ENCODE peak calls at places on chromosomes 1 and 21, in five cellular contexts. D, E, J, B and L are unnamed samples.
A peak's percentile ranks its signal among the peaks of the same experiment; 100 is the strongest.

GRCh38 chr21:45532826-45533730 is 9.2 kb downstream of the SLC19A1 start:
- DNase-seq in D (no peak), E (peak; percentile 11), J (no peak), B (no peak), L (no peak)

GRCh38 chr1:111515291-111516007 is 12.0 kb upstream of the ADORA3 start:
- DNase-seq in D (no peak), E (peak; percentile 35), J (no peak), B (no peak), L (no peak)

GRCh38 chr1:245301921-245302320 is 147.1 kb downstream of the KIF26B start:
- DNase-seq in D (no peak), E (no peak), J (no peak), B (no peak), L (no peak)

GRCh38 chr1:6000444-6001288 is 8.4 kb upstream of the NPHP4 start:
- DNase-seq in D (no peak), E (no peak), J (no peak), B (no peak), L (no peak)

GRCh38 chr1:13778431-13778830 is 78.4 kb downstream of the PRDM2 start:
- DNase-seq in D (no peak), E (no peak), J (no peak), B (no peak), L (no peak)

GRCh38 chr1:92980732-92981647 is 19.7 kb upstream of the DIPK1A start:
- DNase-seq in D (no peak), E (no peak), J (no peak), B (peak; percentile 20), L (peak; percentile 47)

GRCh38 chr1:105652109-105652508 is 1404.4 kb upstream of the PRMT6 start:
- DNase-seq in D (no peak), E (no peak), J (no peak), B (no peak), L (no peak)

GRCh38 chr1:84998642-84999280 is 1.8 kb upstream of the MCOLN2 start:
- DNase-seq in D (no peak), E (no peak), J (no peak), B (peak; percentile 52), L (no peak)

GRCh38 chr1:212557739-212558664 is 50.6 kb upstream of the ATF3 start:
- DNase-seq in D (peak; percentile 40), E (peak; percentile 71), J (no peak), B (no peak), L (no peak)

DNA sequence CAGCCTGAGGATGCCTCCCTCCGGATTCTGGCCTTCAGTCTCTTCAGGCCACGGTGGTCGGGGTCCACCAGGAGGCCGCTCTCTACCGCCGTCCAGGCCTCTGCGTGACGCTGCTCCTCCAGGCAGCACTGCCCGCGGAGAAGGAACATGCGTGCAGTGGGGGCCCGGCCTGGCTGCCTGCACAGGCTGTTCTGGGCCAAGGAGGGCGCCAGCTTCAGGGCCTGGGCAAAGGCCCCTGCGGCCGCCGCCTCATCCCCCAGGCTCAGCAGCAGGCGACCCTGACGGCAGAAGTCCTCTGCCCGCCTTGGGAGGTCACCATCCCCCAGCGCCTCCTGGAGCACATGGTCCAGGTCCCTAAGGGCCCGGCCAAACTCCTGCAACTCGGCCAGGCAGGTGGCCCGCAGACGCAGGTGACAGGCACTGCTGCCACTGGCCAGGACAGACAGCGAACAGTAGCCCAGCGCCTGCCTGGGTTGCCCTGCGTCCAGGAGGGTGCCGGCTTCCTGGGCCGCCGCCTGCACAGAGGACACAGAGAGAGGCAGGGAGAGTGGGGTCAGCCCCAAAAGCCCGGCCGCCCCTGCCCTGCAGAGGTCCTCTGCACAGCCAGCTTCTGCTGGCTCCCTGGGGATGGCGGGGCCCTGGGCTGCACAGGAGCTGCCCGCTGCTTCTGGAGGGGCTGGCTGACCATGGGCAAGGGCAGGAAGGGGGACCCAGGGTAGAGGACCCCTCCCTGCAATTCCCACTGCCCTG is 8.7 kb upstream of the MMEL1 start:
- DNase-seq in D (no peak), E (no peak), J (no peak), B (no peak), L (no peak)
- H3K4me3 ChIP-seq in D (peak overlapping the region; percentile 79), E (no peak overlapping the region), J (peak overlapping the region; percentile 96), B (peak overlapping the region; percentile 95), L (peak overlapping the region; percentile 90)

GRCh38 chr1:177921590-177921989 is 48.3 kb downstream of the SEC16B start:
- DNase-seq in D (no peak), E (no peak), J (no peak), B (no peak), L (no peak)
- H3K4me3 ChIP-seq in D (no peak overlapping the region), E (no peak overlapping the region), J (no peak overlapping the region), B (no peak overlapping the region), L (no peak overlapping the region)

GRCh38 chr1:207866471-207867135 is 44.3 kb downstream of the CD34 start:
- DNase-seq in D (no peak), E (peak; percentile 49), J (no peak), B (no peak), L (no peak)
- H3K4me3 ChIP-seq in D (no peak overlapping the region), E (no peak overlapping the region), J (no peak overlapping the region), B (peak overlapping the region; percentile 66), L (peak overlapping the region; percentile 80)

DNA sequence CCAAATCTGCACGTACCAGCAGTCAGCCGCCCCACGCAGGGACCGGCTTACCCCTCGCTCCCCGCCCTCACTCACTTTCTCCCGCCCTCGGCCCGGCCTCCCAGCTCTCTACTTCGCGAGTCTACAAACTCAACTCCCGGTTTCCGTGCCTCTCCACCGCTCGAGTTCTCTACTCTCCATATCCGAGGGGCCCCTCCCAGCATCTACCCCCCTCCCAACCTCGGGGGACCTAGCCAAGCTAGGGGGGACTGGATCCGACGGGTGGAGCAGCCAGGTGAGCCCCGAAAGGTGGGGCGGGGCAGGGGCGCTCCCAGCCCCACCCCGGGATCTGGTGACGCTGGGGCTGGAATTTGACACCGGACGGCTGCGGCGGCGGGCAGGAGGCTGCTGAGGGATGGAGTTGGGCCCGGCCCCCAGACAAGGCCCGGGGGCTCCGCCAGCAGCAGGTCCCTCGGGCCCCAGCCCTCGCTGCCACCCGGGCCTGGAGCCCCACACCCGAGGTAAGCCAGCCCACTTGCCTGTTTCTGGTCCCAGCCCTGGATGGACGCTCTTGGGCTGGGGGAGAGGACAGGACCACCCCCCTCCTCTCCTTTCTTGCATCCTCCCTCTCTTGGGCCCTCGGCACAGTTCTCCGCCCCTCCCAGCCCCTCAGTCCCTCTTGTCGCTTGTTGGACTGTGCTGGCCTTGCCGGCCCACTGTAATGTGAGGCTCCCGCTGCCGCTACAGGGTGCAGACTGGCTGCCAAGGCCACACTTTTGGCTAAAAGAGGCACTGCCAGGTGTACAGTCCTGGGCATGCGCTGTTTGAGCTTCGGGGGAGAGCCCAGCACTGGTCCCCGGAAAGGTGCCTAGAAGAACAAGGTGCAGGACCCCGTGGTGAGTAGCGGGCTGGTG is at the start of gene ARTN:
- DNase-seq in D (no peak), E (peak; percentile 80), J (no peak), B (no peak), L (no peak)
- H3K4me3 ChIP-seq in D (peak within 1 kb of the TSS; percentile 60), E (no peak within 1 kb of the TSS), J (peak within 1 kb of the TSS; percentile 66), B (no peak within 1 kb of the TSS), L (no peak within 1 kb of the TSS)

GRCh38 chr21:44261675-44262295 is at the start of gene DNMT3L:
- DNase-seq in D (no peak), E (no peak), J (no peak), B (no peak), L (no peak)
- H3K4me3 ChIP-seq in D (no peak within 1 kb of the TSS), E (no peak within 1 kb of the TSS), J (no peak within 1 kb of the TSS), B (no peak within 1 kb of the TSS), L (no peak within 1 kb of the TSS)

GRCh38 chr1:30887485-30888315 is 20.9 kb downstream of the SDC3 start:
- DNase-seq in D (no peak), E (no peak), J (no peak), B (no peak), L (no peak)
- H3K4me3 ChIP-seq in D (no peak overlapping the region), E (no peak overlapping the region), J (no peak overlapping the region), B (no peak overlapping the region), L (no peak overlapping the region)